ENCODE peak calls at places on chromosomes 1 and 21, in six cellular contexts. I, Z, W, H, N and Y are unnamed samples.

GRCh38 chr1:39104158-39105060 is 78.3 kb downstream of the NDUFS5 start:
- DNase-seq in I (no peak), Z (peak; percentile 23), W (peak; percentile 38), H (peak; percentile 55), N (no peak), Y (no peak)

GRCh38 chr1:156646738-156647211 is 4.9 kb downstream of the BCAN start:
- DNase-seq in I (no peak), Z (no peak), W (no peak), H (no peak), N (peak; percentile 28), Y (no peak)

GRCh38 chr1:204834752-204835151 is 35.9 kb upstream of the NFASC start:
- DNase-seq in I (no peak), Z (no peak), W (no peak), H (no peak), N (no peak), Y (no peak)

GRCh38 chr1:198462365-198463025 is 78.0 kb downstream of the ATP6V1G3 start:
- DNase-seq in I (no peak), Z (no peak), W (no peak), H (no peak), N (no peak), Y (no peak)

GRCh38 chr1:6545276-6545934 is 8.9 kb downstream of the NOL9 start:
- DNase-seq in I (no peak), Z (no peak), W (no peak), H (peak; percentile 34), N (no peak), Y (no peak)

GRCh38 chr1:169484683-169485426 is 889 bp downstream of the SLC19A2 start:
- DNase-seq in I (no peak), Z (peak; percentile 56), W (peak; percentile 60), H (peak; percentile 79), N (peak; percentile 75), Y (peak; percentile 77)

GRCh38 chr21:44800103-44800502 is 1.5 kb downstream of the UBE2G2 start:
- DNase-seq in I (no peak), Z (peak; percentile 43), W (no peak), H (no peak), N (no peak), Y (no peak)

GRCh38 chr1:53616927-53617326 is 122.0 kb downstream of the GLIS1 start:
- DNase-seq in I (peak; percentile 33), Z (no peak), W (no peak), H (peak; percentile 3), N (no peak), Y (peak; percentile 40)

GRCh38 chr1:44660176-44660575 is 14.1 kb downstream of the TMEM53 start:
- DNase-seq in I (no peak), Z (no peak), W (peak; percentile 86), H (peak; percentile 57), N (peak; percentile 86), Y (peak; percentile 91)

GRCh38 chr1:91092503-91092902 is 70.7 kb upstream of the ZNF644 start:
- DNase-seq in I (no peak), Z (no peak), W (no peak), H (no peak), N (no peak), Y (no peak)

GRCh38 chr1:172163479-172164215 is 256.8 kb upstream of the C1orf105 start:
- DNase-seq in I (no peak), Z (no peak), W (no peak), H (no peak), N (no peak), Y (no peak)

GRCh38 chr1:196897158-196897828 is 9.4 kb downstream of the CFHR4 start:
- DNase-seq in I (no peak), Z (no peak), W (no peak), H (no peak), N (no peak), Y (peak; percentile 2)

GRCh38 chr1:183191833-183192232 is 5.8 kb downstream of the LAMC2 start:
- DNase-seq in I (no peak), Z (peak; percentile 31), W (no peak), H (no peak), N (no peak), Y (no peak)

GRCh38 chr1:223700388-223700918 is 11.9 kb upstream of the CAPN2 start:
- DNase-seq in I (no peak), Z (peak; percentile 88), W (no peak), H (no peak), N (no peak), Y (no peak)

GRCh38 chr1:160124709-160125478 is 9.3 kb downstream of the ATP1A2 start:
- DNase-seq in I (no peak), Z (peak; percentile 94), W (no peak), H (peak; percentile 72), N (no peak), Y (no peak)

GRCh38 chr1:4139646-4140045 is 239.6 kb upstream of the C1orf174 start:
- DNase-seq in I (no peak), Z (no peak), W (no peak), H (no peak), N (no peak), Y (peak; percentile 11)

GRCh38 chr1:38037481-38037939 is 9.1 kb downstream of the POU3F1 start:
- DNase-seq in I (no peak), Z (no peak), W (no peak), H (no peak), N (no peak), Y (no peak)

GRCh38 chr1:36433102-36433501 is 17.1 kb downstream of the OSCP1 start:
- DNase-seq in I (no peak), Z (no peak), W (no peak), H (no peak), N (no peak), Y (no peak)